ENCODE peak calls at places on chromosomes 7 and 10, in five cellular contexts. One of them, this sample, is unnamed.

GRCh38 chr10:30743586-30743985 is 114.0 kb upstream of the LYZL2 start:
- DNase-seq in K562: no peak
- DNase-seq in WERI-Rb-1: no peak
- DNase-seq in tibial nerve: no peak
- DNase-seq in Peyer's patch: no peak
- DNase-seq in this sample: no peak

GRCh38 chr10:124508907-124509454 is 47.4 kb downstream of the LHPP start:
- DNase-seq in K562: no peak
- DNase-seq in WERI-Rb-1: no peak
- DNase-seq in Peyer's patch: no peak
- DNase-seq in tibial nerve: no peak
- DNase-seq in this sample: no peak

GRCh38 chr7:128259131-128260056 is 18.3 kb downstream of the LEP start:
- DNase-seq in Peyer's patch: peak
- DNase-seq in K562: peak
- DNase-seq in tibial nerve: no peak
- DNase-seq in WERI-Rb-1: peak
- DNase-seq in this sample: no peak

GRCh38 chr10:124870854-124871425 is 69.3 kb downstream of the ABRAXAS2 start:
- DNase-seq in WERI-Rb-1: no peak
- DNase-seq in Peyer's patch: no peak
- DNase-seq in tibial nerve: no peak
- DNase-seq in K562: peak
- DNase-seq in this sample: no peak

GRCh38 chr7:3510101-3511020 is 209.3 kb downstream of the SDK1 start:
- DNase-seq in Peyer's patch: no peak
- DNase-seq in WERI-Rb-1: no peak
- DNase-seq in tibial nerve: no peak
- DNase-seq in K562: no peak
- DNase-seq in this sample: no peak

GRCh38 chr10:21260793-21261149 is 264.7 kb downstream of the SKIDA1 start:
- DNase-seq in Peyer's patch: no peak
- DNase-seq in WERI-Rb-1: no peak
- DNase-seq in tibial nerve: no peak
- DNase-seq in K562: no peak
- DNase-seq in this sample: no peak

GRCh38 chr10:19946791-19947190 is 130.6 kb downstream of the PLXDC2 start:
- DNase-seq in Peyer's patch: no peak
- DNase-seq in WERI-Rb-1: no peak
- DNase-seq in K562: no peak
- DNase-seq in tibial nerve: no peak
- DNase-seq in this sample: no peak

GRCh38 chr10:84845628-84846261 is 517.4 kb downstream of the CCSER2 start:
- DNase-seq in WERI-Rb-1: peak
- DNase-seq in Peyer's patch: no peak
- DNase-seq in tibial nerve: no peak
- DNase-seq in K562: no peak
- DNase-seq in this sample: no peak

GRCh38 chr10:63681965-63682704 is 160.9 kb downstream of the REEP3 start:
- DNase-seq in tibial nerve: no peak
- DNase-seq in K562: no peak
- DNase-seq in WERI-Rb-1: no peak
- DNase-seq in Peyer's patch: no peak
- DNase-seq in this sample: no peak

GRCh38 chr10:35340975-35341374 is 4.7 kb downstream of the CCNY start:
- DNase-seq in WERI-Rb-1: no peak
- DNase-seq in Peyer's patch: no peak
- DNase-seq in K562: peak
- DNase-seq in tibial nerve: no peak
- DNase-seq in this sample: no peak

GRCh38 chr10:60441515-60441914 is 51.8 kb upstream of the ANK3 start:
- DNase-seq in WERI-Rb-1: no peak
- DNase-seq in Peyer's patch: no peak
- DNase-seq in tibial nerve: no peak
- DNase-seq in K562: peak
- DNase-seq in this sample: no peak

GRCh38 chr10:37728830-37729229 is 128.6 kb downstream of the ZNF248 start:
- DNase-seq in K562: no peak
- DNase-seq in tibial nerve: no peak
- DNase-seq in Peyer's patch: no peak
- DNase-seq in WERI-Rb-1: no peak
- DNase-seq in this sample: no peak

GRCh38 chr7:94394058-94394398 is 667 bp upstream of the COL1A2 start:
- DNase-seq in WERI-Rb-1: no peak
- DNase-seq in K562: no peak
- DNase-seq in tibial nerve: no peak
- DNase-seq in Peyer's patch: no peak
- DNase-seq in this sample: no peak

DNA sequence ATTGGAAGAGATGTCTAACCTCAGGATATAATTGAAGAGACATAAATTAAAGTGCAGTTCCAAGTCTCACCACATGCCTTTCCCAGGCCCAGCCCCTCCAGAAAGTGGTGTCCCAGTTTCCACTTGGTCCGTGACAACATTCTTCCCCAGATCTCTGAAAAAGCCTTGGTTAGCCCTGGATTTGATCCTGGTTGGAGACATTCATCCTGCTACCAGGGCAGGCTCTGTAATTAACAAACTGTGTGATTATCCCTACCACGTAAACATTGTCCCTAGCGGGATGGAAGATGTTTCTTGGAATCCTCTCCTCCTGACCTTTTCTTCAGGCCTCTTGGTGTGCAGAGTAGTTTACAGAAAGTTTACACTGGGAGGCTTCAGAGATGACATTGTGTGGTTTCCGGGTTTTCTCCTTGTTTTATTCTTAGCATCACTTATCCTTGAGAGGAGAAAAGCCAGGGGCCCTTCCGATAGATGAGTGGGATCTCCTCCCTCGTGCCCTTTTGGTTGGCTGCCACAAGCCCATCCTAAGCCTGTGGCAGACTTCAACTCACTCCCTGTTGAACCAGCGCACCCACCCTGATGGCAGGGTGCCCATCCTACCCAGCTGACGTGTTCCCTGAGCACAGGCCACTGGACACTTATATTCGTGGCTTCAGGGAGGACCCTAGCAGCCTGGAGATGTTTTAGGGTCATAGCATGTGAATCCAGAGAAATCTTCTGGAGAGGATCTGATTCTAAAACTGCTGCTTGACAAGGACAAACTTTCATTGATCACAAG is 83.9 kb downstream of the COL13A1 start:
- DNase-seq in K562: peak
- DNase-seq in WERI-Rb-1: no peak
- DNase-seq in tibial nerve: no peak
- DNase-seq in Peyer's patch: no peak
- DNase-seq in this sample: no peak
- TF ChIP-seq CTCF in K562: peak
- TF ChIP-seq CTCF in WERI-Rb-1: peak
- TF ChIP-seq CTCF in tibial nerve: peak
- TF ChIP-seq CTCF in Peyer's patch: peak
- TF ChIP-seq CTCF in this sample: peak

DNA sequence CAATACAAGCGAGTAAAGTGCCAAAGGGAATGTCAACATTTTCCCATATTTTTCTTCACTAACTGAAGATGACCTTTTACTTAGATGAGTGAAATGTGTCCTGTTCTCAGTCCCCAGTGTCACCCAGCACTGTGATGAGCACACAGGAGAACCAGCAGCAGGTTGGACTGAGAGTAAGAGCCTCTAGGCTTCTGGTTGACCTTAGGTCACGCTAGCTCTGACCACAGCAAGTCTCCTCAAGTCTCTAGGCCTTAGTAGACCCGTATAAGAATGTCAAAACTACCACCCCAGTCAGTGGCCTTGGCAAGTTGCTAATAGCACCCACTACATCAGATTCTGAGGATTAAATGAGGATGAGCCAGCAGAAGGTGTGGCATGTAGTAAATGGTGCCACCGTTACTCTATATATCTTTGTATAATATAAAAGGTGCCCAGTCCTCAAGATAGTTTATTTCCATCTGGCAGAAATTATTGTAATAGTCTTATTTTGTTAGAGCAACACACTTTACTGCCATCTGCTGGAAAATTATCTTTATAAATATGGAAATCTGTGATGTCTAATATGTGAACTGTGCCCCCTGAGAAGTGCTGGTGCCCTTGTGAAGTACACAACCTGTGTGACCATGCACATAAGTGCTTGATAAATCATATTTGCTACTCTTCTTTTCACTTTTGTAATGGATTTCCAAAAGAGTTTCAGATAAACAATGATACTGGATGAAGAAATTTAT is 75.7 kb downstream of the SPAG6 start:
- DNase-seq in Peyer's patch: no peak
- DNase-seq in K562: peak
- DNase-seq in WERI-Rb-1: no peak
- DNase-seq in tibial nerve: no peak
- DNase-seq in this sample: no peak
- TF ChIP-seq CTCF in Peyer's patch: no peak
- TF ChIP-seq CTCF in K562: peak
- TF ChIP-seq CTCF in WERI-Rb-1: no peak
- TF ChIP-seq CTCF in tibial nerve: peak
- TF ChIP-seq CTCF in this sample: no peak

GRCh38 chr7:50978633-50979215 is 196.0 kb upstream of the GRB10 start:
- DNase-seq in WERI-Rb-1: peak
- DNase-seq in tibial nerve: no peak
- DNase-seq in K562: no peak
- DNase-seq in Peyer's patch: no peak
- DNase-seq in this sample: no peak
- TF ChIP-seq CTCF in WERI-Rb-1: peak
- TF ChIP-seq CTCF in tibial nerve: no peak
- TF ChIP-seq CTCF in K562: peak
- TF ChIP-seq CTCF in Peyer's patch: no peak
- TF ChIP-seq CTCF in this sample: no peak

DNA sequence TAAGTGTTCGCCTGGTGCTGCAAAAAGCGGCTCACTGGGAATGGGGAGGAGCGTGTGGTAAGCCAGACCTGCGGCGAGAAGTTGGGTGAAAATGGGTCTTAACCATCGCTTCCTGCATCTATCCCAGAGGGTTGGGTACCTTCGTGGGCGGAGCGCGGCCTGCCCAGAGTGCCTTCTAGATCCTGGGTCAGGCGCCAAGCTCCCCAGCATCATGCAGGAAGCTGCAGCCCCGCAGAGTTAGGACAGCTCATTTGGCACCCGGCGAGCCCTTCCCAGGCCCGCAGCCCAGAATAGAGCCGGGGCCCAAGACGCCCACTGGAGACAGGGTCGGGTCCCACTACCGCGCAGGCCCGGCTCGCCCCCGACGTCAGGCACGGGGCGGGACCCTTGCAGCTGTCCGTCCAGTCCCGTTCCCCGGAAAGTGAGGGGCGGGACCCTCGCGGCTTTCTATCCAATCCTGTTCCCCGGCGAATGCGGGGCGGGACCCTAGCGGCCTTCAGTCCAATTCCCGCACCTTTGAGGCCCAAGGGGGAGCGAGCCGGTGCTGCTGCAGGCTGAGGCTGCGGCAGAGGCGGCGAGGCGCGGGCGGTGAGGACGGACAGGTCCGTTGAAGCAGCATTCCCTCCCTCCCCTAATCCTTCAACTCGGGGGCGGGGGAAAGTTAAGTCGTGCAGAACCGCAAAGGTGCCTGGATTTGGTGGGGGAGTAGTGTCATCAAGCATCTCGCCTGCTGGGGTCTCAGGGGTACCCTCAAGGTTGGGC is at the start of gene CROT:
- DNase-seq in K562: peak
- DNase-seq in Peyer's patch: peak
- DNase-seq in WERI-Rb-1: peak
- DNase-seq in tibial nerve: peak
- DNase-seq in this sample: peak
- TF ChIP-seq CTCF in K562: no peak
- TF ChIP-seq CTCF in Peyer's patch: no peak
- TF ChIP-seq CTCF in WERI-Rb-1: no peak
- TF ChIP-seq CTCF in tibial nerve: no peak
- TF ChIP-seq CTCF in this sample: no peak

This sample was measured in progenitor cell of endocrine pancreas.